ENCODE peak calls at places on chromosome 6, in nine cellular contexts. One of them, this sample, is unnamed.

GRCh38 chr6:7243188-7243942 is 69.6 kb downstream of the SSR1 start:
- DNase-seq in NCI-H1092: peak; percentile 21
- DNase-seq in posterior vena cava: no peak
- DNase-seq in DMS79 treated with DMSO at 0.1 percent for 48 hours: peak; percentile 41
- DNase-seq in stimulated activated CD4-positive, alpha-beta T cell treated with anti-CD3 and anti-CD28 coated beads, Interleukin-4, amount 100 ng/mL, for 4 hours: peak; percentile 27
- DNase-seq in NCI-H1694: peak; percentile 93
- DNase-seq in RWPE1: peak; percentile 71
- DNase-seq in SJSA1: peak; percentile 75
- DNase-seq in PC-9: peak; percentile 52
- DNase-seq in this sample: peak; percentile 68

GRCh38 chr6:20056350-20056992 is 155.8 kb downstream of the MBOAT1 start:
- DNase-seq in RWPE1: peak; percentile 38
- DNase-seq in DMS79 treated with DMSO at 0.1 percent for 48 hours: peak; percentile 74
- DNase-seq in NCI-H1092: peak; percentile 59
- DNase-seq in PC-9: no peak
- DNase-seq in stimulated activated CD4-positive, alpha-beta T cell treated with anti-CD3 and anti-CD28 coated beads, Interleukin-4, amount 100 ng/mL, for 4 hours: no peak
- DNase-seq in SJSA1: peak; percentile 14
- DNase-seq in posterior vena cava: no peak
- DNase-seq in NCI-H1694: peak; percentile 73
- DNase-seq in this sample: peak; percentile 65

GRCh38 chr6:12601881-12602280 is 114.7 kb upstream of the PHACTR1 start:
- DNase-seq in DMS79 treated with DMSO at 0.1 percent for 48 hours: no peak
- DNase-seq in NCI-H1092: no peak
- DNase-seq in NCI-H1694: no peak
- DNase-seq in SJSA1: peak; percentile 70
- DNase-seq in PC-9: no peak
- DNase-seq in posterior vena cava: no peak
- DNase-seq in RWPE1: no peak
- DNase-seq in stimulated activated CD4-positive, alpha-beta T cell treated with anti-CD3 and anti-CD28 coated beads, Interleukin-4, amount 100 ng/mL, for 4 hours: no peak
- DNase-seq in this sample: no peak

GRCh38 chr6:158818008-158818579 is 1.1 kb downstream of the EZR start:
- DNase-seq in NCI-H1694: peak; percentile 10
- DNase-seq in posterior vena cava: peak; percentile 94
- DNase-seq in stimulated activated CD4-positive, alpha-beta T cell treated with anti-CD3 and anti-CD28 coated beads, Interleukin-4, amount 100 ng/mL, for 4 hours: peak; percentile 79
- DNase-seq in RWPE1: peak; percentile 95
- DNase-seq in PC-9: peak; percentile 72
- DNase-seq in DMS79 treated with DMSO at 0.1 percent for 48 hours: peak; percentile 70
- DNase-seq in NCI-H1092: peak; percentile 66
- DNase-seq in SJSA1: peak; percentile 64
- DNase-seq in this sample: peak; percentile 88

GRCh38 chr6:136158398-136158797 is 91.7 kb downstream of the MTFR2 start:
- DNase-seq in PC-9: no peak
- DNase-seq in NCI-H1694: no peak
- DNase-seq in DMS79 treated with DMSO at 0.1 percent for 48 hours: peak; percentile 58
- DNase-seq in NCI-H1092: no peak
- DNase-seq in RWPE1: no peak
- DNase-seq in stimulated activated CD4-positive, alpha-beta T cell treated with anti-CD3 and anti-CD28 coated beads, Interleukin-4, amount 100 ng/mL, for 4 hours: no peak
- DNase-seq in SJSA1: no peak
- DNase-seq in posterior vena cava: peak; percentile 76
- DNase-seq in this sample: no peak

GRCh38 chr6:72709436-72709835 is 87.6 kb downstream of the KCNQ5 start:
- DNase-seq in NCI-H1092: no peak
- DNase-seq in stimulated activated CD4-positive, alpha-beta T cell treated with anti-CD3 and anti-CD28 coated beads, Interleukin-4, amount 100 ng/mL, for 4 hours: no peak
- DNase-seq in SJSA1: no peak
- DNase-seq in RWPE1: no peak
- DNase-seq in NCI-H1694: no peak
- DNase-seq in DMS79 treated with DMSO at 0.1 percent for 48 hours: no peak
- DNase-seq in posterior vena cava: no peak
- DNase-seq in PC-9: no peak
- DNase-seq in this sample: no peak

GRCh38 chr6:31736026-31736767 is at the start of gene CLIC1:
- DNase-seq in PC-9: peak; percentile 79
- DNase-seq in posterior vena cava: peak; percentile 96
- DNase-seq in SJSA1: peak; percentile 93
- DNase-seq in NCI-H1092: peak; percentile 37
- DNase-seq in stimulated activated CD4-positive, alpha-beta T cell treated with anti-CD3 and anti-CD28 coated beads, Interleukin-4, amount 100 ng/mL, for 4 hours: peak; percentile 79
- DNase-seq in RWPE1: peak; percentile 94
- DNase-seq in DMS79 treated with DMSO at 0.1 percent for 48 hours: peak; percentile 87
- DNase-seq in NCI-H1694: peak; percentile 54
- DNase-seq in this sample: peak; percentile 89

GRCh38 chr6:129598244-129599187 is 111.5 kb downstream of the ARHGAP18 start:
- DNase-seq in NCI-H1694: peak; percentile 48
- DNase-seq in posterior vena cava: no peak
- DNase-seq in SJSA1: peak; percentile 78
- DNase-seq in NCI-H1092: peak; percentile 28
- DNase-seq in stimulated activated CD4-positive, alpha-beta T cell treated with anti-CD3 and anti-CD28 coated beads, Interleukin-4, amount 100 ng/mL, for 4 hours: no peak
- DNase-seq in PC-9: peak; percentile 63
- DNase-seq in RWPE1: peak; percentile 77
- DNase-seq in DMS79 treated with DMSO at 0.1 percent for 48 hours: peak; percentile 14
- DNase-seq in this sample: peak; percentile 81

GRCh38 chr6:46217671-46218131 is 46.9 kb upstream of the ENPP5 start:
- DNase-seq in PC-9: no peak
- DNase-seq in NCI-H1694: no peak
- DNase-seq in NCI-H1092: no peak
- DNase-seq in RWPE1: no peak
- DNase-seq in DMS79 treated with DMSO at 0.1 percent for 48 hours: no peak
- DNase-seq in posterior vena cava: peak; percentile 83
- DNase-seq in SJSA1: no peak
- DNase-seq in stimulated activated CD4-positive, alpha-beta T cell treated with anti-CD3 and anti-CD28 coated beads, Interleukin-4, amount 100 ng/mL, for 4 hours: no peak
- DNase-seq in this sample: no peak

GRCh38 chr6:52877168-52877567 is 32.3 kb downstream of the GSTA3 start:
- DNase-seq in DMS79 treated with DMSO at 0.1 percent for 48 hours: no peak
- DNase-seq in NCI-H1092: no peak
- DNase-seq in posterior vena cava: no peak
- DNase-seq in RWPE1: peak; percentile 51
- DNase-seq in NCI-H1694: no peak
- DNase-seq in SJSA1: peak; percentile 41
- DNase-seq in PC-9: peak; percentile 43
- DNase-seq in stimulated activated CD4-positive, alpha-beta T cell treated with anti-CD3 and anti-CD28 coated beads, Interleukin-4, amount 100 ng/mL, for 4 hours: no peak
- DNase-seq in this sample: peak; percentile 82

This sample was measured in RKO.